ENCODE peak calls at places on chromosomes 4 and X, in four cellular contexts. One of them, this sample, is unnamed.

GRCh38 chr4:170079981-170080380 is 9.8 kb downstream of the AADAT start:
- DNase-seq in foreskin fibroblast: no peak
- DNase-seq in PC-3: no peak
- DNase-seq in lower lobe of right lung: no peak
- DNase-seq in this sample: no peak

GRCh38 chr4:119039779-119040178 is 95.9 kb upstream of the MYOZ2 start:
- DNase-seq in PC-3: no peak
- DNase-seq in foreskin fibroblast: no peak
- DNase-seq in lower lobe of right lung: no peak
- DNase-seq in this sample: no peak

GRCh38 chrX:154542723-154543424 is 3.8 kb downstream of the G6PD start:
- DNase-seq in foreskin fibroblast: no peak
- DNase-seq in PC-3: no peak
- DNase-seq in lower lobe of right lung: peak; percentile 71
- DNase-seq in this sample: no peak

GRCh38 chr4:185096032-185096653 is 46.9 kb upstream of the SLC25A4 start:
- DNase-seq in PC-3: peak; percentile 55
- DNase-seq in foreskin fibroblast: peak; percentile 65
- DNase-seq in lower lobe of right lung: no peak
- DNase-seq in this sample: no peak

GRCh38 chrX:8194216-8194615 is 23.1 kb upstream of the VCX2 start:
- DNase-seq in foreskin fibroblast: no peak
- DNase-seq in lower lobe of right lung: no peak
- DNase-seq in PC-3: peak; percentile 67
- DNase-seq in this sample: no peak

GRCh38 chr4:107970063-107970798 is 19.5 kb upstream of the HADH start:
- DNase-seq in lower lobe of right lung: no peak
- DNase-seq in PC-3: no peak
- DNase-seq in foreskin fibroblast: no peak
- DNase-seq in this sample: no peak

GRCh38 chr4:186118582-186118981 is 14.1 kb downstream of the FAM149A start:
- DNase-seq in PC-3: no peak
- DNase-seq in foreskin fibroblast: no peak
- DNase-seq in lower lobe of right lung: no peak
- DNase-seq in this sample: no peak

GRCh38 chr4:78069859-78070258 is 12.7 kb downstream of the FRAS1 start:
- DNase-seq in foreskin fibroblast: no peak
- DNase-seq in PC-3: no peak
- DNase-seq in lower lobe of right lung: no peak
- DNase-seq in this sample: no peak

GRCh38 chr4:146243141-146243882 is 29.0 kb downstream of the REELD1 start:
- DNase-seq in lower lobe of right lung: peak; percentile 61
- DNase-seq in foreskin fibroblast: peak; percentile 36
- DNase-seq in PC-3: peak; percentile 21
- DNase-seq in this sample: no peak

GRCh38 chr4:118270492-118270891 is 82.3 kb downstream of the PRSS12 start:
- DNase-seq in lower lobe of right lung: no peak
- DNase-seq in PC-3: peak; percentile 66
- DNase-seq in foreskin fibroblast: peak; percentile 72
- DNase-seq in this sample: no peak

GRCh38 chrX:23436875-23437274 is 102.2 kb downstream of the PTCHD1 start:
- DNase-seq in lower lobe of right lung: no peak
- DNase-seq in foreskin fibroblast: no peak
- DNase-seq in PC-3: no peak
- DNase-seq in this sample: no peak

GRCh38 chr4:76365636-76366035 is 55.3 kb downstream of the CCDC158 start:
- DNase-seq in PC-3: no peak
- DNase-seq in lower lobe of right lung: no peak
- DNase-seq in foreskin fibroblast: peak; percentile 14
- DNase-seq in this sample: no peak

GRCh38 chrX:138945219-138945618 is 233.7 kb upstream of the FGF13 start:
- DNase-seq in foreskin fibroblast: no peak
- DNase-seq in lower lobe of right lung: no peak
- DNase-seq in PC-3: peak; percentile 81
- DNase-seq in this sample: no peak

GRCh38 chr4:88216395-88216794 is 58.0 kb upstream of the ABCG2 start:
- DNase-seq in PC-3: no peak
- DNase-seq in foreskin fibroblast: no peak
- DNase-seq in lower lobe of right lung: no peak
- DNase-seq in this sample: no peak

GRCh38 chrX:55127692-55128091 is 38.9 kb downstream of the PAGE2 start:
- DNase-seq in PC-3: no peak
- DNase-seq in lower lobe of right lung: no peak
- DNase-seq in foreskin fibroblast: peak; percentile 28
- DNase-seq in this sample: no peak

GRCh38 chr4:87978656-87979055 is 3.1 kb downstream of the SPP1 start:
- DNase-seq in PC-3: no peak
- DNase-seq in lower lobe of right lung: no peak
- DNase-seq in foreskin fibroblast: peak; percentile 71
- DNase-seq in this sample: no peak

GRCh38 chrX:105114554-105115130 is 105.9 kb downstream of the TEX13A start:
- DNase-seq in foreskin fibroblast: no peak
- DNase-seq in PC-3: peak; percentile 41
- DNase-seq in lower lobe of right lung: no peak
- DNase-seq in this sample: no peak

GRCh38 chrX:106874075-106874474 is 29.1 kb downstream of the RIPPLY1 start:
- DNase-seq in PC-3: peak; percentile 70
- DNase-seq in foreskin fibroblast: peak; percentile 45
- DNase-seq in lower lobe of right lung: no peak
- DNase-seq in this sample: no peak

GRCh38 chrX:68710870-68711576 is 63.6 kb downstream of the STARD8 start:
- DNase-seq in lower lobe of right lung: no peak
- DNase-seq in PC-3: peak; percentile 65
- DNase-seq in foreskin fibroblast: peak; percentile 32
- DNase-seq in this sample: no peak

GRCh38 chr4:154491731-154492249 is at the start of gene DCHS2:
- DNase-seq in PC-3: peak; percentile 5
- DNase-seq in lower lobe of right lung: no peak
- DNase-seq in foreskin fibroblast: peak; percentile 42
- DNase-seq in this sample: no peak

GRCh38 chrX:1449581-1450149 is 3.0 kb downstream of the ASMTL start:
- DNase-seq in PC-3: no peak
- DNase-seq in lower lobe of right lung: no peak
- DNase-seq in foreskin fibroblast: no peak
- DNase-seq in this sample: no peak

GRCh38 chr4:31058656-31059055 is 338.5 kb downstream of the PCDH7 start:
- DNase-seq in PC-3: no peak
- DNase-seq in lower lobe of right lung: no peak
- DNase-seq in foreskin fibroblast: no peak
- DNase-seq in this sample: no peak

GRCh38 chr4:109375778-109376414 is 57.7 kb upstream of the SEC24B start:
- DNase-seq in lower lobe of right lung: peak; percentile 47
- DNase-seq in PC-3: no peak
- DNase-seq in foreskin fibroblast: no peak
- DNase-seq in this sample: no peak

GRCh38 chrX:57134702-57135101 is 2.5 kb downstream of the SPIN2A start:
- DNase-seq in foreskin fibroblast: peak; percentile 22
- DNase-seq in PC-3: peak; percentile 72
- DNase-seq in lower lobe of right lung: no peak
- DNase-seq in this sample: no peak

GRCh38 chrX:30635630-30636029 is 17.6 kb upstream of the GK start:
- DNase-seq in foreskin fibroblast: peak; percentile 38
- DNase-seq in lower lobe of right lung: no peak
- DNase-seq in PC-3: peak; percentile 51
- DNase-seq in this sample: no peak

GRCh38 chrX:1657367-1658082 is 42.7 kb downstream of the ASMT start:
- DNase-seq in foreskin fibroblast: peak; percentile 34
- DNase-seq in PC-3: peak; percentile 25
- DNase-seq in lower lobe of right lung: no peak
- DNase-seq in this sample: no peak

GRCh38 chr4:155761916-155762315 is 3.1 kb downstream of the GUCY1B1 start:
- DNase-seq in PC-3: no peak
- DNase-seq in foreskin fibroblast: no peak
- DNase-seq in lower lobe of right lung: no peak
- DNase-seq in this sample: peak; percentile 36

GRCh38 chrX:109954333-109954732 is 48.6 kb upstream of the TMEM164 start:
- DNase-seq in lower lobe of right lung: no peak
- DNase-seq in PC-3: peak; percentile 57
- DNase-seq in foreskin fibroblast: no peak
- DNase-seq in this sample: no peak

GRCh38 chrX:109954955-109955354 is 48.0 kb upstream of the TMEM164 start:
- DNase-seq in PC-3: peak; percentile 41
- DNase-seq in lower lobe of right lung: no peak
- DNase-seq in foreskin fibroblast: no peak
- DNase-seq in this sample: no peak

GRCh38 chrX:109952050-109952449 is 50.9 kb upstream of the TMEM164 start:
- DNase-seq in lower lobe of right lung: no peak
- DNase-seq in foreskin fibroblast: no peak
- DNase-seq in PC-3: peak; percentile 88
- DNase-seq in this sample: no peak

DNA sequence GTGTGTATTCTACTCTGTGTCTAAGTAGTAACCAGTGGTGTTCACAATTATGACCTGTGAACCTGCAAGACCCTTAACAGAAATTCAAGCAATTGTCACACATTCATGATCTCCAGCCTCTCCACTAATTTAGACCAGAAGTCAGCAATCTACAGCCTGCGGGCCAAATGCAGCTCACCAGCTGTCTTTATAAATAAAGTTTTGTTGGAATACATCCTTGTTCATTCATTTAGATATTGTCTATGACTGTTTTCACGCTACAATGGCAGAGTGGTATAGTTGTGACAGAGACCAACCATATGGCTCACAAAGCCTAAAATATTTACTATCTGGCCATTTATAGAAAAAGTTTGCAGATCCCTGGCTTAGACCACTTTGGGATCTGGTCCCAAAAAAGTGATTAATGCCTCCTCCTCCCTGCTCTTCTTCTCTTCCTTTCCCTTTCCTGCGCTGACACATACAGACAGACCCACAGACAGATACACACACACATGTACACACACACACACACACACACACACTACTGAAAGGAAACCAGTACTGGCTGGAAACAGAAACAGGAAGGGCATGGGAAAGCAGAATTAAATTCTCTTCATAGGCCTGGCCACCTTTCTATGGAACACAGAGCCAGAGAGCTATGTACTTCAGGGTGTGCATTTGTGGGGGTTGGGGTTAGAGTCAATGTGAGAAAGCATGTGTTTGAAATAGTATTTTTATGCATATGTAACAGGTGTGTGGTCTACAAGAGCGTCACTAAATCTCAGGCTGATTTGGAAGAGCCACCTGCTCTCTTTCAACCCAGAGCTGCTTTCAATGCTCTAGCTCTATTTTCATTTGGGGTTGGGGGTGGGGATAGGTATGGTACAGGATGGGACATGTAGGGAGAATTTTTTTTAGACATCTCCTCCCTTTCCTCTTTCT is 49.7 kb upstream of the TMEM164 start:
- DNase-seq in lower lobe of right lung: no peak
- DNase-seq in foreskin fibroblast: no peak
- DNase-seq in PC-3: no peak
- DNase-seq in this sample: no peak
- H3K4me3 ChIP-seq in lower lobe of right lung: no peak overlapping the region
- H3K4me3 ChIP-seq in foreskin fibroblast: no peak overlapping the region
- H3K4me3 ChIP-seq in PC-3: no peak overlapping the region
- H3K4me3 ChIP-seq in this sample: no peak overlapping the region

GRCh38 chr4:125168531-125168930 is 146.2 kb upstream of the FAT4 start:
- DNase-seq in lower lobe of right lung: no peak
- DNase-seq in PC-3: no peak
- DNase-seq in foreskin fibroblast: peak; percentile 4
- DNase-seq in this sample: no peak

DNA sequence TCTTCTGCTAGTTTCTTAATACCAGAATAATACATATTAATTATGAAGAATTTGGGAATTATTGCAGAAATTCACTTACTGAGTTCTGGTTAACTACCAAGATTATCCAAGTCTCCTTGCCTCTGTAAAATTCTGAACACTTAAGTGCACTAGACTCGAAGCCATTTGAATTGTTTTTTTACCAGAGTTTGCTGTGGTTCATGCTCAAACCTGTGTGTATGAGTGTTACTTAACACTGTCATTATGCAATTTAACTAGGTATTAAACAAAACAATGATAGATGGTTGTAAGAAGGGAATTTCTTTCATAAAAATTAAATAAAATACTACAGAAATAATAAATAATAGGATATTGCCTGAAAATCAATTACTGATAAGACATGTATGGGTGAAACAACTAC is 145.6 kb upstream of the FAT4 start:
- DNase-seq in lower lobe of right lung: no peak
- DNase-seq in foreskin fibroblast: no peak
- DNase-seq in PC-3: no peak
- DNase-seq in this sample: no peak
- H3K4me3 ChIP-seq in lower lobe of right lung: no peak overlapping the region
- H3K4me3 ChIP-seq in foreskin fibroblast: no peak overlapping the region
- H3K4me3 ChIP-seq in PC-3: no peak overlapping the region
- H3K4me3 ChIP-seq in this sample: no peak overlapping the region

DNA sequence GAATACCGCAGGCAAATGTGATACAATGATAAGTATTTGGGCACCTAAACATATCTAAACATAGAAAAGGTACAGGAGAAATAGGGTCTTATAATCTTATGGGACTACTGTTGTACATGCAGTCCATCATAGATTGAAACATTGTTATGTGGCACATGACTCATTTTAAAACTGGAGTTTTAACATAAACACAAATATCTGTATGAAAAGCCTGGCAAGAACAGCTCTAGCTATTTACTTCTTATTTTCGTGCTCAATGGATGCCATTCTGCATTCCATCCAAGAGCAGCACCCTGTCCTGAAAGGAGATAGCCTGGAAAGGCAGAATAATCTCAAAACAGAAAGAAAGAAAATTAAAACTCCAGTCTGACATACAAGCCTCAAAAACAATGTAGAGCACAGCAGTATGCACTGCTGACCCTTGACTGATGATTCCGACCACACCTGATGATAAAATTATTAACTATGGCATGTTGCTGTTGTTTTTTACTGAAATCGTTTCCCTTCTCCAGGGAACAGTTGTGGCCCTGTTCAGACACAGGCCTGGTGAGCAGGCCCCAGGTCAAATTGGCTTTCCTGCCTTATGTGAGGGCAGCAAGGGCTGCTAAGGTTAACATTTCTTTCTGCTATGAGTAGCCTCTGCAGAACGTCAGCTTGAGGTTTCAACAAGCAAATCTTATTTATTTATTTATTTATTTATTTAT is 152.7 kb downstream of the APBB2 start:
- DNase-seq in lower lobe of right lung: no peak
- DNase-seq in PC-3: no peak
- DNase-seq in foreskin fibroblast: peak; percentile 67
- DNase-seq in this sample: no peak
- H3K4me3 ChIP-seq in lower lobe of right lung: no peak overlapping the region
- H3K4me3 ChIP-seq in PC-3: no peak overlapping the region
- H3K4me3 ChIP-seq in foreskin fibroblast: no peak overlapping the region
- H3K4me3 ChIP-seq in this sample: no peak overlapping the region

DNA sequence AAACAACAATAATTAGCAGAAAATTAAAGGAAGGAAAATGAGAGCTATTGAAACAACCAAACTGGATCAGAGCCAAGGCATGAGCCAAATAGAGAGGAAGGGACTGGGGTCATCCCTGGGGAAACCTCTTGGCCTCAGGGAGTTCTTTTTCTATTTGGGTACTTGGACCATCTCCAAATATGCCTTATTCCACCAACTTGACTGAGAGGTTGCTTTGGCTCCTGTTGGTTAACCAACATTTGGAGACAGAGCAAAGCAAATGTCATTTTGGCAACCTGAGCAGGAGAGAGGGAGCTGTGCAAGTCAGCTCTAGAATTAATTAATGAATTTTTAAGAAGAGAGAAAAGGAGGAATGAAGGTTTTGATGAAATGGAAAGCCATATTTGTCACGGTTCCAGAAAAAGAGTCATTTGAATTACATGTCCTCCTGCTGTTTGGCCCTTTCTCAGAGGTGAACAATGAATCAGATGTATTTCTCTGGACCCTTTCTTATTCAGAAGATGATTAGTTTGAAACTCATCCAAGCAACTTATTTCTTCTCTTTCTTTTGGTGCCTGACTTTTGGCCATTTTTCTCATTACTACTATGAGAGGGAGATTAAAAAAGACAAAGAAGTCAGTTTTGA is 119.1 kb downstream of the CNKSR2 start:
- DNase-seq in lower lobe of right lung: no peak
- DNase-seq in foreskin fibroblast: peak; percentile 35
- DNase-seq in PC-3: peak; percentile 34
- DNase-seq in this sample: no peak
- H3K4me3 ChIP-seq in lower lobe of right lung: no peak overlapping the region
- H3K4me3 ChIP-seq in foreskin fibroblast: no peak overlapping the region
- H3K4me3 ChIP-seq in PC-3: no peak overlapping the region
- H3K4me3 ChIP-seq in this sample: no peak overlapping the region

This sample was measured in epithelial cell of proximal tubule.